ENCODE peak calls at places on chromosome 15, in six cellular contexts. L is mesenchymal stem cell, V is mesendoderm, Q is IMR-90, I is H9, N is H1. A is an unnamed sample.
A peak's percentile ranks its signal among the peaks of the same experiment; 100 is the strongest.

GRCh38 chr15:73752817-73753214 is 335 bp downstream of the INSYN1 start:
- DNase-seq in Q (no peak), I (no peak), N (peak; percentile 63), V (peak; percentile 47), L (peak; percentile 9), A (no peak)

GRCh38 chr15:60945196-60945595 is 283.9 kb downstream of the RORA start:
- DNase-seq in Q (no peak), N (no peak), I (no peak), V (no peak), L (no peak), A (no peak)

GRCh38 chr15:74626752-74627692 is 11.4 kb downstream of the CLK3 start:
- DNase-seq in Q (no peak), I (no peak), L (no peak), V (no peak), N (no peak), A (no peak)

GRCh38 chr15:31200735-31201151 is 99.2 kb upstream of the TRPM1 start:
- DNase-seq in V (peak; percentile 83), Q (peak; percentile 39), N (peak; percentile 76), L (peak; percentile 51), I (peak; percentile 86), A (peak; percentile 23)

GRCh38 chr15:67882487-67883227 is 42.8 kb upstream of the RNU6-1 start:
- DNase-seq in N (no peak), V (no peak), Q (peak; percentile 8), I (no peak), L (peak; percentile 76), A (no peak)

GRCh38 chr15:78732634-78733033 is 78.6 kb downstream of the ADAMTS7 start:
- DNase-seq in L (no peak), V (no peak), I (no peak), Q (no peak), N (no peak), A (no peak)

GRCh38 chr15:99651023-99651807 is 82.0 kb downstream of the LYSMD4 start:
- DNase-seq in V (no peak), N (no peak), L (peak; percentile 39), I (no peak), Q (peak; percentile 74), A (no peak)

GRCh38 chr15:100902436-100903190 is 16.5 kb upstream of the LRRK1 start:
- DNase-seq in Q (peak; percentile 89), N (no peak), I (peak; percentile 10), V (no peak), L (no peak), A (no peak)

GRCh38 chr15:52095597-52096262 is 16.8 kb downstream of the BCL2L10 start:
- DNase-seq in I (no peak), Q (peak; percentile 93), N (no peak), V (no peak), L (peak; percentile 85), A (no peak)

GRCh38 chr15:34655198-34655770 is 71.8 kb upstream of the GOLGA8B start:
- DNase-seq in N (no peak), V (no peak), I (no peak), L (no peak), Q (no peak), A (no peak)

GRCh38 chr15:64161688-64162477 is 939 bp downstream of the PPIB start:
- DNase-seq in L (peak; percentile 15), N (no peak), V (no peak), I (no peak), Q (no peak), A (no peak)

GRCh38 chr15:90266061-90266431 is 574 bp downstream of the NGRN start:
- DNase-seq in L (no peak), Q (peak; percentile 4), I (no peak), N (peak; percentile 70), V (peak; percentile 82), A (no peak)

GRCh38 chr15:98684441-98684840 is 36.1 kb downstream of the IGF1R start:
- DNase-seq in N (no peak), Q (peak; percentile 78), V (no peak), L (peak; percentile 71), I (no peak), A (no peak)

GRCh38 chr15:23467110-23467600 is 20.1 kb upstream of the GOLGA6L2 start:
- DNase-seq in L (peak; percentile 1), V (peak; percentile 23), Q (peak; percentile 11), N (no peak), I (no peak), A (no peak)

GRCh38 chr15:62390793-62391543 is 225.9 kb upstream of the C2CD4B start:
- DNase-seq in N (peak; percentile 79), L (peak; percentile 73), I (peak; percentile 54), Q (peak; percentile 36), V (peak; percentile 67), A (peak; percentile 44)

GRCh38 chr15:73922186-73923151 is 3.8 kb upstream of the LOXL1 start:
- DNase-seq in N (peak; percentile 74), L (peak; percentile 82), V (peak; percentile 94), I (peak; percentile 72), Q (peak; percentile 70), A (no peak)

GRCh38 chr15:101121511-101122090 is 130.2 kb downstream of the CHSY1 start:
- DNase-seq in V (peak; percentile 58), I (peak; percentile 74), Q (peak; percentile 74), N (peak; percentile 78), L (peak; percentile 77), A (peak; percentile 23)

GRCh38 chr15:51181905-51182304 is 87.2 kb upstream of the TNFAIP8L3 start:
- DNase-seq in L (no peak), I (no peak), N (no peak), V (no peak), Q (no peak), A (no peak)

GRCh38 chr15:82903511-82903910 is 49.0 kb downstream of the HOMER2 start:
- DNase-seq in V (no peak), Q (no peak), N (peak; percentile 27), I (no peak), L (no peak), A (no peak)

GRCh38 chr15:87752250-87752951 is 504.1 kb downstream of the NTRK3 start:
- DNase-seq in N (no peak), V (no peak), Q (peak; percentile 93), I (no peak), L (peak; percentile 69), A (no peak)

GRCh38 chr15:68564173-68564572 is 14.6 kb upstream of the CORO2B start:
- DNase-seq in V (no peak), N (no peak), L (no peak), I (no peak), Q (no peak), A (no peak)

GRCh38 chr15:67914537-67915373 is 74.9 kb upstream of the RNU6-1 start:
- DNase-seq in I (peak; percentile 35), N (peak; percentile 47), L (peak; percentile 66), V (peak; percentile 81), Q (peak; percentile 28), A (peak; percentile 38)

GRCh38 chr15:31570591-31570990 is 244.0 kb downstream of the KLF13 start:
- DNase-seq in I (no peak), V (no peak), Q (no peak), L (no peak), N (no peak), A (no peak)

GRCh38 chr15:34039506-34040123 is 611 bp upstream of the AVEN start:
- DNase-seq in N (no peak), I (no peak), V (peak; percentile 9), L (peak; percentile 30), Q (peak; percentile 45), A (no peak)

GRCh38 chr15:74378853-74379252 is 11.4 kb upstream of the CYP11A1 start:
- DNase-seq in N (no peak), L (no peak), Q (peak; percentile 77), I (peak; percentile 25), V (no peak), A (no peak)

GRCh38 chr15:55669226-55669625 is 73.7 kb downstream of the PRTG start:
- DNase-seq in V (no peak), I (no peak), L (no peak), Q (no peak), N (no peak), A (no peak)

GRCh38 chr15:35111861-35112260 is 26.8 kb upstream of the NANOGP8 start:
- DNase-seq in N (no peak), I (no peak), L (no peak), Q (no peak), V (no peak), A (no peak)

GRCh38 chr15:47363653-47364052 is 353.7 kb upstream of the SEMA6D start:
- DNase-seq in N (no peak), I (no peak), L (no peak), V (no peak), Q (no peak), A (no peak)

GRCh38 chr15:47366884-47367283 is 350.4 kb upstream of the SEMA6D start:
- DNase-seq in N (no peak), Q (peak; percentile 30), L (peak; percentile 72), V (no peak), I (no peak), A (no peak)

GRCh38 chr15:47360296-47360695 is 357.0 kb upstream of the SEMA6D start:
- DNase-seq in Q (peak; percentile 21), V (no peak), N (no peak), L (no peak), I (no peak), A (no peak)

GRCh38 chr15:47367991-47368390 is 349.3 kb upstream of the SEMA6D start:
- DNase-seq in I (no peak), Q (no peak), N (no peak), L (no peak), V (no peak), A (no peak)

GRCh38 chr15:47364671-47365141 is 352.6 kb upstream of the SEMA6D start:
- DNase-seq in V (peak; percentile 48), Q (no peak), L (peak; percentile 11), I (no peak), N (no peak), A (no peak)
- H2BK15ac ChIP-seq in V (peak overlapping the region; percentile 57), Q (no peak overlapping the region), L (no peak overlapping the region), I (no peak overlapping the region), N (no peak overlapping the region), A (no peak overlapping the region)

GRCh38 chr15:75696303-75696657 is 16.4 kb downstream of the CSPG4 start:
- DNase-seq in V (no peak), L (no peak), I (no peak), Q (no peak), N (no peak), A (no peak)
- H2BK120ac ChIP-seq in V (no peak overlapping the region), L (peak overlapping the region; percentile 54), I (no peak overlapping the region), Q (peak overlapping the region; percentile 66), N (no peak overlapping the region), A (no peak overlapping the region)

GRCh38 chr15:92272106-92272505 is 121.6 kb upstream of the ST8SIA2 start:
- DNase-seq in L (no peak), Q (no peak), V (peak; percentile 53), I (no peak), N (no peak), A (no peak)
- H2BK15ac ChIP-seq in L (no peak overlapping the region), Q (no peak overlapping the region), V (no peak overlapping the region), I (no peak overlapping the region), N (no peak overlapping the region), A (no peak overlapping the region)

GRCh38 chr15:41285285-41285684 is 47.1 kb downstream of the OIP5 start:
- DNase-seq in N (no peak), V (peak; percentile 89), I (peak; percentile 48), L (no peak), Q (no peak), A (no peak)

GRCh38 chr15:41286665-41287333 is 45.6 kb downstream of the OIP5 start:
- DNase-seq in I (no peak), L (peak; percentile 63), N (no peak), Q (peak; percentile 44), V (no peak), A (no peak)

GRCh38 chr15:41283653-41284424 is 48.6 kb downstream of the OIP5 start:
- DNase-seq in V (peak; percentile 99), I (peak; percentile 98), Q (peak; percentile 99), N (peak; percentile 97), L (peak; percentile 99), A (peak; percentile 98)

GRCh38 chr15:41281236-41281635 is 50.2 kb downstream of the CHP1 start:
- DNase-seq in N (no peak), I (no peak), V (no peak), L (peak; percentile 96), Q (peak; percentile 92), A (no peak)

GRCh38 chr15:41284425-41285177 is 47.8 kb downstream of the OIP5 start:
- DNase-seq in N (no peak), V (peak; percentile 44), I (no peak), L (peak; percentile 33), Q (no peak), A (peak; percentile 4)
- H2BK120ac ChIP-seq in N (peak overlapping the region; percentile 14), V (peak overlapping the region; percentile 89), I (peak overlapping the region; percentile 89), L (peak overlapping the region; percentile 77), Q (peak overlapping the region; percentile 6), A (no peak overlapping the region)

A was measured in neuronal stem cell.